ENCODE peak calls at places on chromosomes 11 and 22, in four cellular contexts. G, W, R and C are unnamed samples.

GRCh38 chr11:4704790-4705334 is 278 bp downstream of the MMP26 start:
- DNase-seq in W (no peak), G (no peak), R (no peak), C (no peak)

GRCh38 chr11:76206327-76207081 is at the start of gene WNT11:
- DNase-seq in G (peak; percentile 62), W (peak; percentile 57), R (no peak), C (peak; percentile 62)

GRCh38 chr22:24338701-24339451 is 68.2 kb downstream of the SPECC1L start:
- DNase-seq in W (no peak), R (no peak), G (peak; percentile 45), C (no peak)

GRCh38 chr11:57567210-57567511 is 311 bp downstream of the UBE2L6 start:
- DNase-seq in G (no peak), W (no peak), R (no peak), C (no peak)

GRCh38 chr11:79200398-79201070 is 240.3 kb downstream of the TENM4 start:
- DNase-seq in W (no peak), R (no peak), G (no peak), C (no peak)

GRCh38 chr11:61546663-61547062 is 34.2 kb downstream of the SYT7 start:
- DNase-seq in G (no peak), W (no peak), R (no peak), C (no peak)

GRCh38 chr11:31643831-31644230 is 134.3 kb downstream of the ELP4 start:
- DNase-seq in G (no peak), W (no peak), R (no peak), C (no peak)

GRCh38 chr22:40855104-40855959 is 1.1 kb downstream of the ST13 start:
- DNase-seq in G (no peak), W (no peak), R (no peak), C (no peak)

GRCh38 chr11:119493712-119494111 is 70.7 kb upstream of the THY1 start:
- DNase-seq in W (peak; percentile 31), G (peak; percentile 71), R (no peak), C (no peak)

GRCh38 chr11:134244593-134244992 is 8.6 kb downstream of the THYN1 start:
- DNase-seq in R (no peak), G (no peak), W (peak; percentile 28), C (no peak)

GRCh38 chr11:61733120-61733978 is 19.1 kb upstream of the MYRF start:
- DNase-seq in R (peak; percentile 44), W (peak; percentile 87), G (peak; percentile 88), C (peak; percentile 89)

GRCh38 chr22:42114721-42115120 is 15.9 kb downstream of the CYP2D6 start:
- DNase-seq in R (no peak), G (no peak), W (no peak), C (no peak)

GRCh38 chr11:70503201-70503877 is 105.0 kb downstream of the CTTN start:
- DNase-seq in W (no peak), R (no peak), G (no peak), C (no peak)

GRCh38 chr11:122046846-122047245 is 69.2 kb downstream of the BLID start:
- DNase-seq in R (peak; percentile 71), W (no peak), G (no peak), C (no peak)

GRCh38 chr11:113384551-113384950 is 3.0 kb upstream of the ANKK1 start:
- DNase-seq in G (no peak), R (peak; percentile 86), W (no peak), C (no peak)

GRCh38 chr11:130858215-130858614 is 58.1 kb downstream of the SNX19 start:
- DNase-seq in G (no peak), R (no peak), W (no peak), C (no peak)

GRCh38 chr11:30917859-30918478 is 331.8 kb upstream of the MPPED2 start:
- DNase-seq in G (no peak), R (peak; percentile 4), W (peak; percentile 24), C (no peak)

GRCh38 chr22:24053481-24054226 is 42.5 kb downstream of the CABIN1 start:
- DNase-seq in W (no peak), R (no peak), G (no peak), C (no peak)

GRCh38 chr11:129862123-129862522 is 33.3 kb downstream of the NFRKB start:
- DNase-seq in R (no peak), W (peak; percentile 6), G (peak; percentile 65), C (no peak)

GRCh38 chr11:101759771-101760450 is 154.9 kb upstream of the CEP126 start:
- DNase-seq in R (no peak), G (no peak), W (no peak), C (no peak)

GRCh38 chr11:83282084-83282716 is 4.0 kb downstream of the CCDC90B start:
- DNase-seq in R (no peak), G (no peak), W (no peak), C (no peak)

GRCh38 chr11:12764187-12764914 is 90.1 kb downstream of the TEAD1 start:
- DNase-seq in R (no peak), W (no peak), G (no peak), C (no peak)

GRCh38 chr11:15800121-15800800 is 556.1 kb downstream of the SOX6 start:
- DNase-seq in W (peak; percentile 43), G (peak; percentile 19), R (no peak), C (peak; percentile 54)

GRCh38 chr22:33792837-33793236 is 127.4 kb downstream of the LARGE1 start:
- DNase-seq in G (no peak), W (no peak), R (no peak), C (no peak)

GRCh38 chr11:57633394-57634058 is 16.2 kb downstream of the YPEL4 start:
- DNase-seq in W (no peak), G (no peak), R (no peak), C (no peak)

GRCh38 chr11:63906585-63906984 is 10.4 kb downstream of the RCOR2 start:
- DNase-seq in R (no peak), G (no peak), W (peak; percentile 35), C (peak; percentile 68)

GRCh38 chr11:122601131-122602125 is 54.1 kb upstream of the UBASH3B start:
- DNase-seq in R (no peak), G (no peak), W (no peak), C (no peak)

GRCh38 chr11:130020323-130020722 is 17.7 kb upstream of the PRDM10 start:
- DNase-seq in G (no peak), W (no peak), R (no peak), C (no peak)

GRCh38 chr11:107810875-107811274 is 47.7 kb downstream of the SLC35F2 start:
- DNase-seq in R (no peak), G (no peak), W (no peak), C (no peak)

GRCh38 chr11:3010521-3011275 is 18.6 kb upstream of the NAP1L4 start:
- DNase-seq in G (no peak), W (no peak), R (no peak), C (no peak)

GRCh38 chr11:9905562-9905961 is 241.7 kb downstream of the SWAP70 start:
- DNase-seq in W (no peak), G (no peak), R (no peak), C (no peak)

GRCh38 chr11:43989162-43989961 is 46.9 kb downstream of the C11orf96 start:
- DNase-seq in G (peak; percentile 13), R (no peak), W (no peak), C (no peak)

GRCh38 chr11:22699388-22699787 is 33.0 kb downstream of the GAS2 start:
- DNase-seq in R (no peak), W (no peak), G (no peak), C (no peak)

GRCh38 chr11:118033443-118033842 is 43.4 kb upstream of the TMPRSS4 start:
- DNase-seq in R (no peak), G (no peak), W (no peak), C (no peak)